ENCODE peak calls at places on chromosomes 16 and 17, in six cellular contexts. N, J, L, A, C and X are unnamed samples.
A peak's percentile ranks its signal among the peaks of the same experiment; 100 is the strongest.

GRCh38 chr16:31253642-31254045 is 6.1 kb upstream of the ITGAM start:
- DNase-seq in C (no peak), N (peak; percentile 76), A (no peak), J (no peak), L (no peak), X (no peak)

GRCh38 chr17:50267074-50267841 is 7.0 kb upstream of the TMEM92 start:
- DNase-seq in A (peak; percentile 47), C (no peak), J (no peak), N (no peak), L (no peak), X (no peak)

GRCh38 chr17:4492762-4493561 is 5.7 kb upstream of the SPNS2 start:
- DNase-seq in N (peak; percentile 64), L (peak; percentile 90), J (peak; percentile 12), A (peak; percentile 28), C (no peak), X (no peak)

GRCh38 chr17:8365143-8365542 is 11.4 kb downstream of the KRABD2 start:
- DNase-seq in A (peak; percentile 76), C (no peak), L (no peak), J (no peak), N (no peak), X (no peak)

GRCh38 chr17:40097931-40098845 is 2.2 kb downstream of the NR1D1 start:
- DNase-seq in N (no peak), J (no peak), L (no peak), A (no peak), C (no peak), X (no peak)

GRCh38 chr17:64060331-64060730 is 39.9 kb upstream of the ICAM2 start:
- DNase-seq in A (no peak), N (no peak), J (no peak), L (no peak), C (no peak), X (no peak)

GRCh38 chr16:15041260-15042011 is 14.4 kb downstream of the NTAN1 start:
- DNase-seq in N (no peak), J (no peak), L (peak; percentile 29), A (peak; percentile 48), C (peak; percentile 67), X (no peak)

GRCh38 chr17:74957935-74958549 is 14.5 kb downstream of the HID1 start:
- DNase-seq in L (peak; percentile 79), J (peak; percentile 73), C (peak; percentile 78), A (peak; percentile 28), N (peak; percentile 91), X (no peak)

GRCh38 chr17:67652433-67652832 is 65.3 kb upstream of the NOL11 start:
- DNase-seq in A (no peak), C (no peak), J (no peak), N (no peak), L (no peak), X (no peak)

GRCh38 chr16:56933266-56933619 is 1.3 kb downstream of the HERPUD1 start:
- DNase-seq in A (no peak), N (no peak), J (no peak), L (no peak), C (no peak), X (no peak)

GRCh38 chr17:79988163-79988971 is 47.3 kb downstream of the TBC1D16 start:
- DNase-seq in N (peak; percentile 65), A (peak; percentile 89), C (no peak), J (no peak), L (no peak), X (peak; percentile 55)

GRCh38 chr16:85586360-85587145 is 26.6 kb upstream of the GSE1 start:
- DNase-seq in A (peak; percentile 70), C (peak; percentile 76), N (no peak), J (no peak), L (no peak), X (no peak)

GRCh38 chr17:47843391-47843730 is 2.3 kb upstream of the SCRN2 start:
- DNase-seq in L (no peak), N (no peak), C (no peak), A (no peak), J (no peak), X (no peak)

GRCh38 chr16:67264277-67264676 is 15.1 kb upstream of the PLEKHG4 start:
- DNase-seq in A (no peak), C (no peak), L (peak; percentile 38), J (no peak), N (no peak), X (no peak)

GRCh38 chr17:74790206-74791066 is 14.3 kb upstream of the NAT9 start:
- DNase-seq in C (no peak), L (no peak), N (no peak), A (no peak), J (no peak), X (no peak)

GRCh38 chr17:73118876-73119485 is 26.5 kb upstream of the SLC39A11 start:
- DNase-seq in A (no peak), N (no peak), C (no peak), L (no peak), J (no peak), X (no peak)

GRCh38 chr16:85187002-85187401 is 74.7 kb upstream of the CIBAR2 start:
- DNase-seq in J (no peak), C (no peak), L (peak; percentile 58), A (peak; percentile 89), N (no peak), X (no peak)

GRCh38 chr16:85888405-85889331 is 10.3 kb upstream of the IRF8 start:
- DNase-seq in L (no peak), C (no peak), J (no peak), A (peak; percentile 65), N (peak; percentile 34), X (no peak)

GRCh38 chr16:71288570-71288889 is 672 bp downstream of the CMTR2 start:
- DNase-seq in A (peak; percentile 10), C (no peak), J (no peak), N (no peak), L (no peak), X (no peak)

GRCh38 chr17:17917394-17917793 is 54.8 kb downstream of the TOM1L2 start:
- DNase-seq in J (no peak), A (no peak), N (no peak), L (no peak), C (no peak), X (no peak)

GRCh38 chr17:17919169-17920107 is 52.8 kb downstream of the TOM1L2 start:
- DNase-seq in A (peak; percentile 72), N (peak; percentile 96), L (peak; percentile 84), C (peak; percentile 78), J (peak; percentile 49), X (peak; percentile 39)

GRCh38 chr17:17911003-17911613 is 61.1 kb downstream of the TOM1L2 start:
- DNase-seq in C (peak; percentile 64), N (no peak), A (no peak), J (no peak), L (peak; percentile 29), X (no peak)

GRCh38 chr17:17913695-17914332 is 58.4 kb downstream of the TOM1L2 start:
- DNase-seq in J (peak; percentile 35), A (peak; percentile 90), L (peak; percentile 37), C (no peak), N (peak; percentile 97), X (peak; percentile 73)

DNA sequence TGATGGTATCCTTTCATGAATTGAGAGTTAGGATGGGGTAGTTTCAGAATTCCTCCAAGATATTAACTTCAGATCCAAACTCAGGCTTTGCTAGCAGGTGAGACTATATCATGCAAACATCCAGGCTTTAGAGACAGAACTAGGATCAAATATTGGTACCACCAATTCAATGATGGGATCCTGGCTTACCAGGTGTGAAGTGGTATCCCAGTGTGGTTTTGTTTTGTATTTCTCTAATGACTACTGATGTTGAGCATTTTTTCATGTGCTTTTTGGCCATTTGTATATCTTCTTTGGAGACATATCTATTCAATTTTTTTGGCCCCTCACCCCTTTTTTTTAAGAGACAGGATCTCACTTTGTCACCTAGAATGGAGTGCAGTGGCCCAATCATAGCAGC is 57.0 kb downstream of the TOM1L2 start:
- DNase-seq in C (no peak), L (no peak), J (no peak), A (no peak), N (no peak), X (no peak)
- H3K27ac ChIP-seq in C (peak overlapping the region; percentile 76), L (no peak overlapping the region), J (no peak overlapping the region), A (no peak overlapping the region), N (peak overlapping the region; percentile 88), X (no peak overlapping the region)

GRCh38 chr16:8885674-8886592 is 3.8 kb downstream of the LITAFD start:
- DNase-seq in J (no peak), N (no peak), L (peak; percentile 44), C (no peak), A (peak; percentile 51), X (no peak)
- H3K27ac ChIP-seq in J (no peak overlapping the region), N (peak overlapping the region; percentile 78), L (no peak overlapping the region), C (no peak overlapping the region), A (no peak overlapping the region), X (peak overlapping the region; percentile 91)

GRCh38 chr17:77434136-77435114 is 293.7 kb downstream of the SEC14L1 start:
- DNase-seq in L (no peak), A (no peak), N (no peak), J (no peak), C (no peak), X (no peak)

GRCh38 chr17:77432791-77433190 is 292.0 kb downstream of the SEC14L1 start:
- DNase-seq in C (no peak), A (no peak), N (no peak), J (no peak), L (peak; percentile 67), X (no peak)

GRCh38 chr17:77432034-77432554 is 291.3 kb downstream of the SEC14L1 start:
- DNase-seq in L (no peak), N (no peak), A (no peak), C (no peak), J (no peak), X (no peak)

GRCh38 chr17:77435272-77436057 is 294.7 kb downstream of the SEC14L1 start:
- DNase-seq in L (peak; percentile 78), J (no peak), A (no peak), C (no peak), N (no peak), X (no peak)

DNA sequence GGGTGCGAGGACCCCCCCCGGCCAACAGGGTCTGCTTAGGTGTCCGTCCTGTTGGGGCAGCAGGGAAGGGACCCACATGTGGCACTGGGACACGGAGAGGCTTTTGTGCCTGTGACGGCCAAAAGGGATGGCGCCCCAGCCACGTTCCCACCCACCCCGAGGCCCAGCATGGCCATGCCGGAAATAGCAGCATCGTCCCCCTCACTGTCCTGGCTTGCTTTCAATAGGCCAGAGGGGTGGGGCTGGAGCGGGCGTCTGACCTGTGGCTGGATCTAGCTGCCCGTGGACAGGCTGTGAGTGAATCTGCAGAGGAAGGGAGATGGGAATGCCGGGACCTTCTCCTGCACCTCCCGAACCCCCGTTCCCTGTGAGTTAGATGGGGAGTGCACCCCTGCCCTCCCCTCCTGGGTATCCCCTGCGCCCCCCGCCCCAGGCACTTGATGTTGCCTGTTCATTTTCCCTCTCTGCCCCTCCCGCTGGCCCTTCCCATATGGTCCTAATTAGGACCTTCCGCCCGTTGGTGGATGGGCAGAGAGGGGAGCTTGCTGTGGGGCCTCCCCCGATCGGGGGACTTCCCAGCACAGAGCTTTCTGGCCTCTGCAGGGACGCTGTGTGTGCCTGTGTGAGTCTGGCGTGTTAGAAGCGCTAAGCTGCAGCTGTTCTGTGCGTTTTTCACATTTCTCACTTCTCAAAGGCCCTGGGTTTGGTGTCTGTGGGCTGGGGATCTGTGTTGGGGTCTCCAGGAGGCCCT is 292.8 kb downstream of the SEC14L1 start:
- DNase-seq in J (no peak), N (no peak), A (peak; percentile 82), L (no peak), C (no peak), X (no peak)
- H3K27ac ChIP-seq in J (peak overlapping the region; percentile 98), N (no peak overlapping the region), A (peak overlapping the region; percentile 58), L (no peak overlapping the region), C (no peak overlapping the region), X (peak overlapping the region; percentile 52)

DNA sequence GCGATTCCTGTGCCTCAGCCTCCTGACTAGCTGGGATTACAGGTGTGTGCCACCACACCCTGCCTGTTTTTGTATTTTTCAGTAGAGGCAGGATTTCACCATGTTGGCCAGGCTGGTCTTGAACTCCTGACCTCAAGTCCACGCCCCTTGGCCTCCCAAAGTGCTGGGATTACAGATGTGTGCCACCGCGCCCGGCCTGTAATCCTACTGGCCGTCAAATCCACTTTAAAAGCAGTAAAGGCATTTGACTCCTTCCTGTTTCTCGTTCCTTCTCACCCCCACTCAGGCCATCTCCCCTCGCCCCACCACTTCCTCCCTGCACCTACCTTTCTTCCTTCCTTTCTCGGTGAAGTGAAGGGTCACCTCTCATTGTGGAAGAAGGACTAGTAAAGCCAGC is 69.4 kb upstream of the CREBBP start:
- DNase-seq in A (no peak), N (no peak), J (no peak), C (no peak), L (no peak), X (no peak)
- H3K27ac ChIP-seq in A (peak overlapping the region; percentile 96), N (peak overlapping the region; percentile 24), J (no peak overlapping the region), C (no peak overlapping the region), L (no peak overlapping the region), X (peak overlapping the region; percentile 95)